ENCODE peak calls at places on chromosomes 6 and 20, in five cellular contexts. One of them, this sample, is unnamed.

GRCh38 chr20:53827996-53828672 is 234.5 kb upstream of the ZNF217 start:
- DNase-seq in RWPE1: peak
- DNase-seq in SW 1271: peak
- DNase-seq in effector CD4-positive, alpha-beta T cell: no peak
- DNase-seq in stimulated activated naive CD8-positive, alpha-beta T cell treated with anti-CD3 and anti-CD28 coated beads, Interleukin-15, amount 100 ng/mL, for 72 hours: no peak
- DNase-seq in this sample: no peak

GRCh38 chr6:105001906-105002305 is 45.0 kb downstream of the LIN28B start:
- DNase-seq in RWPE1: no peak
- DNase-seq in SW 1271: no peak
- DNase-seq in effector CD4-positive, alpha-beta T cell: no peak
- DNase-seq in stimulated activated naive CD8-positive, alpha-beta T cell treated with anti-CD3 and anti-CD28 coated beads, Interleukin-15, amount 100 ng/mL, for 72 hours: no peak
- DNase-seq in this sample: no peak

GRCh38 chr6:132931937-132932336 is 117.6 kb downstream of the RPS12 start:
- DNase-seq in RWPE1: no peak
- DNase-seq in SW 1271: no peak
- DNase-seq in effector CD4-positive, alpha-beta T cell: no peak
- DNase-seq in stimulated activated naive CD8-positive, alpha-beta T cell treated with anti-CD3 and anti-CD28 coated beads, Interleukin-15, amount 100 ng/mL, for 72 hours: no peak
- DNase-seq in this sample: no peak

GRCh38 chr6:33481192-33481591 is 26.8 kb downstream of the ZBTB9 start:
- DNase-seq in RWPE1: no peak
- DNase-seq in SW 1271: no peak
- DNase-seq in effector CD4-positive, alpha-beta T cell: no peak
- DNase-seq in stimulated activated naive CD8-positive, alpha-beta T cell treated with anti-CD3 and anti-CD28 coated beads, Interleukin-15, amount 100 ng/mL, for 72 hours: no peak
- DNase-seq in this sample: no peak

GRCh38 chr6:73516712-73517489 is 3.9 kb downstream of the EEF1A1 start:
- DNase-seq in RWPE1: no peak
- DNase-seq in SW 1271: peak
- DNase-seq in effector CD4-positive, alpha-beta T cell: no peak
- DNase-seq in stimulated activated naive CD8-positive, alpha-beta T cell treated with anti-CD3 and anti-CD28 coated beads, Interleukin-15, amount 100 ng/mL, for 72 hours: no peak
- DNase-seq in this sample: no peak

GRCh38 chr6:33633084-33633461 is 12.0 kb downstream of the ITPR3 start:
- DNase-seq in RWPE1: no peak
- DNase-seq in SW 1271: no peak
- DNase-seq in effector CD4-positive, alpha-beta T cell: no peak
- DNase-seq in stimulated activated naive CD8-positive, alpha-beta T cell treated with anti-CD3 and anti-CD28 coated beads, Interleukin-15, amount 100 ng/mL, for 72 hours: no peak
- DNase-seq in this sample: no peak

GRCh38 chr20:59848182-59848581 is 85.3 kb downstream of the SYCP2 start:
- DNase-seq in RWPE1: no peak
- DNase-seq in SW 1271: no peak
- DNase-seq in effector CD4-positive, alpha-beta T cell: no peak
- DNase-seq in stimulated activated naive CD8-positive, alpha-beta T cell treated with anti-CD3 and anti-CD28 coated beads, Interleukin-15, amount 100 ng/mL, for 72 hours: no peak
- DNase-seq in this sample: no peak

GRCh38 chr20:23655551-23656211 is 17.9 kb upstream of the CST3 start:
- DNase-seq in RWPE1: no peak
- DNase-seq in SW 1271: no peak
- DNase-seq in effector CD4-positive, alpha-beta T cell: no peak
- DNase-seq in stimulated activated naive CD8-positive, alpha-beta T cell treated with anti-CD3 and anti-CD28 coated beads, Interleukin-15, amount 100 ng/mL, for 72 hours: no peak
- DNase-seq in this sample: no peak

GRCh38 chr6:90297866-90298381 is 1.3 kb upstream of the BACH2 start:
- DNase-seq in RWPE1: no peak
- DNase-seq in SW 1271: no peak
- DNase-seq in effector CD4-positive, alpha-beta T cell: no peak
- DNase-seq in stimulated activated naive CD8-positive, alpha-beta T cell treated with anti-CD3 and anti-CD28 coated beads, Interleukin-15, amount 100 ng/mL, for 72 hours: no peak
- DNase-seq in this sample: no peak

GRCh38 chr20:10171864-10172751 is 46.5 kb upstream of the SNAP25 start:
- DNase-seq in RWPE1: peak
- DNase-seq in SW 1271: peak
- DNase-seq in effector CD4-positive, alpha-beta T cell: no peak
- DNase-seq in stimulated activated naive CD8-positive, alpha-beta T cell treated with anti-CD3 and anti-CD28 coated beads, Interleukin-15, amount 100 ng/mL, for 72 hours: peak
- DNase-seq in this sample: no peak

GRCh38 chr20:14984768-14985622 is 647.6 kb upstream of the FLRT3 start:
- DNase-seq in RWPE1: no peak
- DNase-seq in SW 1271: no peak
- DNase-seq in effector CD4-positive, alpha-beta T cell: no peak
- DNase-seq in stimulated activated naive CD8-positive, alpha-beta T cell treated with anti-CD3 and anti-CD28 coated beads, Interleukin-15, amount 100 ng/mL, for 72 hours: no peak
- DNase-seq in this sample: no peak

GRCh38 chr20:18815194-18815942 is 1.8 kb downstream of the SCP2D1 start:
- DNase-seq in RWPE1: no peak
- DNase-seq in SW 1271: no peak
- DNase-seq in effector CD4-positive, alpha-beta T cell: no peak
- DNase-seq in stimulated activated naive CD8-positive, alpha-beta T cell treated with anti-CD3 and anti-CD28 coated beads, Interleukin-15, amount 100 ng/mL, for 72 hours: no peak
- DNase-seq in this sample: no peak

GRCh38 chr6:47075741-47076421 is 33.7 kb upstream of the ADGRF1 start:
- DNase-seq in RWPE1: peak
- DNase-seq in SW 1271: no peak
- DNase-seq in effector CD4-positive, alpha-beta T cell: no peak
- DNase-seq in stimulated activated naive CD8-positive, alpha-beta T cell treated with anti-CD3 and anti-CD28 coated beads, Interleukin-15, amount 100 ng/mL, for 72 hours: no peak
- DNase-seq in this sample: no peak

GRCh38 chr6:167237438-167237837 is 53.7 kb upstream of the UNC93A start:
- DNase-seq in RWPE1: no peak
- DNase-seq in SW 1271: no peak
- DNase-seq in effector CD4-positive, alpha-beta T cell: no peak
- DNase-seq in stimulated activated naive CD8-positive, alpha-beta T cell treated with anti-CD3 and anti-CD28 coated beads, Interleukin-15, amount 100 ng/mL, for 72 hours: no peak
- DNase-seq in this sample: no peak

GRCh38 chr6:112360498-112360897 is 13.4 kb downstream of the RFPL4B start:
- DNase-seq in RWPE1: no peak
- DNase-seq in SW 1271: no peak
- DNase-seq in effector CD4-positive, alpha-beta T cell: no peak
- DNase-seq in stimulated activated naive CD8-positive, alpha-beta T cell treated with anti-CD3 and anti-CD28 coated beads, Interleukin-15, amount 100 ng/mL, for 72 hours: no peak
- DNase-seq in this sample: no peak

GRCh38 chr6:111382476-111383294 is 100.3 kb downstream of the REV3L start:
- DNase-seq in RWPE1: no peak
- DNase-seq in SW 1271: no peak
- DNase-seq in effector CD4-positive, alpha-beta T cell: no peak
- DNase-seq in stimulated activated naive CD8-positive, alpha-beta T cell treated with anti-CD3 and anti-CD28 coated beads, Interleukin-15, amount 100 ng/mL, for 72 hours: no peak
- DNase-seq in this sample: no peak

GRCh38 chr6:47413752-47414516 is 63.7 kb upstream of the CD2AP start:
- DNase-seq in RWPE1: peak
- DNase-seq in SW 1271: peak
- DNase-seq in effector CD4-positive, alpha-beta T cell: no peak
- DNase-seq in stimulated activated naive CD8-positive, alpha-beta T cell treated with anti-CD3 and anti-CD28 coated beads, Interleukin-15, amount 100 ng/mL, for 72 hours: peak
- DNase-seq in this sample: peak

GRCh38 chr6:17741507-17741906 is 34.8 kb upstream of the NUP153 start:
- DNase-seq in RWPE1: peak
- DNase-seq in SW 1271: no peak
- DNase-seq in effector CD4-positive, alpha-beta T cell: no peak
- DNase-seq in stimulated activated naive CD8-positive, alpha-beta T cell treated with anti-CD3 and anti-CD28 coated beads, Interleukin-15, amount 100 ng/mL, for 72 hours: no peak
- DNase-seq in this sample: no peak

GRCh38 chr20:57329608-57330221 is at the start of gene SPO11:
- DNase-seq in RWPE1: no peak
- DNase-seq in SW 1271: no peak
- DNase-seq in effector CD4-positive, alpha-beta T cell: no peak
- DNase-seq in stimulated activated naive CD8-positive, alpha-beta T cell treated with anti-CD3 and anti-CD28 coated beads, Interleukin-15, amount 100 ng/mL, for 72 hours: no peak
- DNase-seq in this sample: no peak

GRCh38 chr6:44826277-44826676 is 438.8 kb downstream of the CDC5L start:
- DNase-seq in RWPE1: no peak
- DNase-seq in SW 1271: no peak
- DNase-seq in effector CD4-positive, alpha-beta T cell: no peak
- DNase-seq in stimulated activated naive CD8-positive, alpha-beta T cell treated with anti-CD3 and anti-CD28 coated beads, Interleukin-15, amount 100 ng/mL, for 72 hours: no peak
- DNase-seq in this sample: no peak

GRCh38 chr6:56226946-56227879 is 20.2 kb downstream of the COL21A1 start:
- DNase-seq in RWPE1: no peak
- DNase-seq in SW 1271: no peak
- DNase-seq in effector CD4-positive, alpha-beta T cell: no peak
- DNase-seq in stimulated activated naive CD8-positive, alpha-beta T cell treated with anti-CD3 and anti-CD28 coated beads, Interleukin-15, amount 100 ng/mL, for 72 hours: no peak
- DNase-seq in this sample: no peak

GRCh38 chr6:34241351-34242215 is 4.9 kb downstream of the HMGA1 start:
- DNase-seq in RWPE1: no peak
- DNase-seq in SW 1271: no peak
- DNase-seq in effector CD4-positive, alpha-beta T cell: no peak
- DNase-seq in stimulated activated naive CD8-positive, alpha-beta T cell treated with anti-CD3 and anti-CD28 coated beads, Interleukin-15, amount 100 ng/mL, for 72 hours: no peak
- DNase-seq in this sample: no peak

GRCh38 chr6:100904316-100904715 is 23.2 kb upstream of the ASCC3 start:
- DNase-seq in RWPE1: no peak
- DNase-seq in SW 1271: no peak
- DNase-seq in effector CD4-positive, alpha-beta T cell: no peak
- DNase-seq in stimulated activated naive CD8-positive, alpha-beta T cell treated with anti-CD3 and anti-CD28 coated beads, Interleukin-15, amount 100 ng/mL, for 72 hours: no peak
- DNase-seq in this sample: no peak

GRCh38 chr6:86355271-86355670 is 582.1 kb upstream of the HTR1E start:
- DNase-seq in RWPE1: no peak
- DNase-seq in SW 1271: no peak
- DNase-seq in effector CD4-positive, alpha-beta T cell: no peak
- DNase-seq in stimulated activated naive CD8-positive, alpha-beta T cell treated with anti-CD3 and anti-CD28 coated beads, Interleukin-15, amount 100 ng/mL, for 72 hours: no peak
- DNase-seq in this sample: no peak

GRCh38 chr6:113980937-113981554 is 10.1 kb upstream of the HDAC2 start:
- DNase-seq in RWPE1: peak
- DNase-seq in SW 1271: peak
- DNase-seq in effector CD4-positive, alpha-beta T cell: no peak
- DNase-seq in stimulated activated naive CD8-positive, alpha-beta T cell treated with anti-CD3 and anti-CD28 coated beads, Interleukin-15, amount 100 ng/mL, for 72 hours: no peak
- DNase-seq in this sample: no peak

GRCh38 chr6:28433119-28433518 is 10.2 kb downstream of the ZSCAN23 start:
- DNase-seq in RWPE1: no peak
- DNase-seq in SW 1271: no peak
- DNase-seq in effector CD4-positive, alpha-beta T cell: no peak
- DNase-seq in stimulated activated naive CD8-positive, alpha-beta T cell treated with anti-CD3 and anti-CD28 coated beads, Interleukin-15, amount 100 ng/mL, for 72 hours: no peak
- DNase-seq in this sample: no peak

GRCh38 chr6:17589402-17590116 is 10.5 kb upstream of the FAM8A1 start:
- DNase-seq in RWPE1: peak
- DNase-seq in SW 1271: peak
- DNase-seq in effector CD4-positive, alpha-beta T cell: no peak
- DNase-seq in stimulated activated naive CD8-positive, alpha-beta T cell treated with anti-CD3 and anti-CD28 coated beads, Interleukin-15, amount 100 ng/mL, for 72 hours: no peak
- DNase-seq in this sample: no peak

GRCh38 chr6:30357678-30358339 is 12.9 kb downstream of the RPP21 start:
- DNase-seq in RWPE1: peak
- DNase-seq in SW 1271: peak
- DNase-seq in effector CD4-positive, alpha-beta T cell: peak
- DNase-seq in stimulated activated naive CD8-positive, alpha-beta T cell treated with anti-CD3 and anti-CD28 coated beads, Interleukin-15, amount 100 ng/mL, for 72 hours: peak
- DNase-seq in this sample: peak

GRCh38 chr6:27687154-27688013 is 214.5 kb upstream of the ZNF184 start:
- DNase-seq in RWPE1: no peak
- DNase-seq in SW 1271: peak
- DNase-seq in effector CD4-positive, alpha-beta T cell: peak
- DNase-seq in stimulated activated naive CD8-positive, alpha-beta T cell treated with anti-CD3 and anti-CD28 coated beads, Interleukin-15, amount 100 ng/mL, for 72 hours: peak
- DNase-seq in this sample: peak

GRCh38 chr20:2946988-2947961 is 74.0 kb downstream of the PTPRA start:
- DNase-seq in RWPE1: no peak
- DNase-seq in SW 1271: no peak
- DNase-seq in effector CD4-positive, alpha-beta T cell: no peak
- DNase-seq in stimulated activated naive CD8-positive, alpha-beta T cell treated with anti-CD3 and anti-CD28 coated beads, Interleukin-15, amount 100 ng/mL, for 72 hours: no peak
- DNase-seq in this sample: no peak

GRCh38 chr20:32465092-32465900 is 107.2 kb downstream of the ASXL1 start:
- DNase-seq in RWPE1: no peak
- DNase-seq in SW 1271: no peak
- DNase-seq in effector CD4-positive, alpha-beta T cell: no peak
- DNase-seq in stimulated activated naive CD8-positive, alpha-beta T cell treated with anti-CD3 and anti-CD28 coated beads, Interleukin-15, amount 100 ng/mL, for 72 hours: no peak
- DNase-seq in this sample: no peak

GRCh38 chr20:31640259-31640658 is 2.5 kb downstream of the COX4I2 start:
- DNase-seq in RWPE1: no peak
- DNase-seq in SW 1271: no peak
- DNase-seq in effector CD4-positive, alpha-beta T cell: no peak
- DNase-seq in stimulated activated naive CD8-positive, alpha-beta T cell treated with anti-CD3 and anti-CD28 coated beads, Interleukin-15, amount 100 ng/mL, for 72 hours: no peak
- DNase-seq in this sample: no peak

GRCh38 chr6:4567141-4567540 is 209.1 kb upstream of the CDYL start:
- DNase-seq in RWPE1: peak
- DNase-seq in SW 1271: no peak
- DNase-seq in effector CD4-positive, alpha-beta T cell: no peak
- DNase-seq in stimulated activated naive CD8-positive, alpha-beta T cell treated with anti-CD3 and anti-CD28 coated beads, Interleukin-15, amount 100 ng/mL, for 72 hours: no peak
- DNase-seq in this sample: no peak

GRCh38 chr6:118468682-118469465 is 79.2 kb upstream of the PLN start:
- DNase-seq in RWPE1: peak
- DNase-seq in SW 1271: no peak
- DNase-seq in effector CD4-positive, alpha-beta T cell: no peak
- DNase-seq in stimulated activated naive CD8-positive, alpha-beta T cell treated with anti-CD3 and anti-CD28 coated beads, Interleukin-15, amount 100 ng/mL, for 72 hours: no peak
- DNase-seq in this sample: no peak

GRCh38 chr6:139568956-139569538 is 194.6 kb upstream of the CITED2 start:
- DNase-seq in RWPE1: peak
- DNase-seq in SW 1271: peak
- DNase-seq in effector CD4-positive, alpha-beta T cell: no peak
- DNase-seq in stimulated activated naive CD8-positive, alpha-beta T cell treated with anti-CD3 and anti-CD28 coated beads, Interleukin-15, amount 100 ng/mL, for 72 hours: no peak
- DNase-seq in this sample: no peak

GRCh38 chr6:169725270-169726048 is 1.2 kb upstream of the PHF10 start:
- DNase-seq in RWPE1: peak
- DNase-seq in SW 1271: no peak
- DNase-seq in effector CD4-positive, alpha-beta T cell: no peak
- DNase-seq in stimulated activated naive CD8-positive, alpha-beta T cell treated with anti-CD3 and anti-CD28 coated beads, Interleukin-15, amount 100 ng/mL, for 72 hours: peak
- DNase-seq in this sample: no peak

GRCh38 chr6:158707826-158708225 is 58.0 kb downstream of the SYTL3 start:
- DNase-seq in RWPE1: peak
- DNase-seq in SW 1271: no peak
- DNase-seq in effector CD4-positive, alpha-beta T cell: no peak
- DNase-seq in stimulated activated naive CD8-positive, alpha-beta T cell treated with anti-CD3 and anti-CD28 coated beads, Interleukin-15, amount 100 ng/mL, for 72 hours: no peak
- DNase-seq in this sample: no peak

GRCh38 chr20:63246490-63247284 is 7.6 kb downstream of the NKAIN4 start:
- DNase-seq in RWPE1: no peak
- DNase-seq in SW 1271: no peak
- DNase-seq in effector CD4-positive, alpha-beta T cell: no peak
- DNase-seq in stimulated activated naive CD8-positive, alpha-beta T cell treated with anti-CD3 and anti-CD28 coated beads, Interleukin-15, amount 100 ng/mL, for 72 hours: no peak
- DNase-seq in this sample: no peak

GRCh38 chr20:44271915-44272663 is 25.0 kb downstream of the GDAP1L1 start:
- DNase-seq in RWPE1: no peak
- DNase-seq in SW 1271: no peak
- DNase-seq in effector CD4-positive, alpha-beta T cell: no peak
- DNase-seq in stimulated activated naive CD8-positive, alpha-beta T cell treated with anti-CD3 and anti-CD28 coated beads, Interleukin-15, amount 100 ng/mL, for 72 hours: no peak
- DNase-seq in this sample: no peak

GRCh38 chr6:125918230-125918629 is 38.3 kb upstream of the HINT3 start:
- DNase-seq in RWPE1: no peak
- DNase-seq in SW 1271: no peak
- DNase-seq in effector CD4-positive, alpha-beta T cell: no peak
- DNase-seq in stimulated activated naive CD8-positive, alpha-beta T cell treated with anti-CD3 and anti-CD28 coated beads, Interleukin-15, amount 100 ng/mL, for 72 hours: no peak
- DNase-seq in this sample: no peak